ENCODE peak calls at places on chromosomes 1 and 21, in ten cellular contexts. U is GM23338, P is fibroblast of mammary gland, Q is endothelial cell, C is cardiac muscle cell, E is upper lobe of right lung, O is B cell, T is GM13977, N is dorsolateral prefrontal cortex, W is fibroblast of lung. J is an unnamed sample.

GRCh38 chr1:14590781-14591180 is 7.7 kb upstream of the KAZN start:
- DNase-seq in C (no peak), O (no peak), U (peak), N (no peak), Q (no peak), W (no peak), T (no peak), P (peak), E (no peak), J (no peak)

GRCh38 chr1:83505148-83505547 is 493.8 kb downstream of the TTLL7 start:
- DNase-seq in W (no peak), N (no peak), E (no peak), U (no peak), C (no peak), O (no peak), Q (no peak), T (no peak), P (no peak), J (no peak)

GRCh38 chr1:46549697-46550681 is 1.5 kb downstream of the KNCN start:
- DNase-seq in O (no peak), C (no peak), Q (peak), U (peak), E (no peak), W (peak), P (peak), T (no peak), N (no peak), J (peak)

GRCh38 chr1:63951076-63951946 is 177.5 kb downstream of the ROR1 start:
- DNase-seq in C (no peak), T (no peak), O (no peak), W (no peak), P (peak), U (no peak), N (no peak), E (no peak), Q (no peak), J (no peak)

GRCh38 chr1:154219511-154219910 is 1.2 kb upstream of the UBAP2L start:
- DNase-seq in Q (no peak), C (peak), U (peak), T (no peak), O (no peak), P (peak), E (no peak), N (no peak), W (peak), J (no peak)

GRCh38 chr1:165549908-165550480 is 6.2 kb downstream of the LRRC52 start:
- DNase-seq in N (no peak), T (no peak), W (no peak), E (no peak), C (no peak), U (no peak), P (no peak), O (no peak), Q (no peak), J (no peak)

GRCh38 chr1:234771642-234772344 is 161.8 kb upstream of the IRF2BP2 start:
- DNase-seq in T (peak), Q (no peak), C (peak), P (no peak), U (no peak), E (no peak), N (no peak), W (no peak), O (no peak), J (no peak)

GRCh38 chr1:164765993-164766720 is 207.2 kb downstream of the PBX1 start:
- DNase-seq in U (no peak), W (peak), P (peak), O (no peak), T (no peak), N (no peak), C (no peak), E (no peak), Q (no peak), J (no peak)

GRCh38 chr1:204417231-204417997 is 5.8 kb upstream of the PPP1R15B start:
- DNase-seq in T (no peak), Q (no peak), C (no peak), E (no peak), W (peak), P (peak), O (no peak), U (no peak), N (no peak), J (no peak)

GRCh38 chr21:44919111-44919912 is 1.4 kb downstream of the ITGB2 start:
- DNase-seq in T (no peak), N (no peak), E (peak), U (no peak), P (no peak), Q (no peak), O (no peak), W (no peak), C (no peak), J (no peak)

GRCh38 chr1:226649780-226650179 is 89.3 kb downstream of the ITPKB start:
- DNase-seq in N (no peak), C (peak), Q (peak), W (peak), E (no peak), T (no peak), P (peak), U (peak), O (no peak), J (no peak)

GRCh38 chr1:39452081-39452480 is 39.4 kb upstream of the BMP8A start:
- DNase-seq in Q (no peak), P (no peak), N (no peak), T (no peak), W (no peak), C (no peak), U (no peak), O (no peak), E (no peak), J (no peak)

GRCh38 chr1:217910791-217911320 is 279.7 kb downstream of the SPATA17 start:
- DNase-seq in U (no peak), N (no peak), P (no peak), E (no peak), C (no peak), T (no peak), Q (no peak), W (no peak), O (no peak), J (no peak)

GRCh38 chr1:53274026-53274425 is 35.7 kb upstream of the MAGOH start:
- DNase-seq in W (no peak), Q (no peak), C (no peak), T (no peak), N (no peak), P (no peak), U (no peak), E (no peak), O (no peak), J (peak)

GRCh38 chr1:81305997-81306452 is 494.7 kb upstream of the ADGRL2 start:
- DNase-seq in T (peak), P (peak), E (no peak), O (no peak), U (peak), N (no peak), W (peak), C (peak), Q (no peak), J (no peak)

GRCh38 chr1:234004575-234004974 is 100.1 kb downstream of the SLC35F3 start:
- DNase-seq in Q (no peak), T (no peak), N (no peak), C (no peak), E (no peak), O (no peak), P (no peak), W (no peak), U (no peak), J (no peak)

GRCh38 chr1:169117599-169117998 is 11.1 kb downstream of the ATP1B1 start:
- DNase-seq in E (no peak), P (peak), U (no peak), W (no peak), N (no peak), C (no peak), O (no peak), T (no peak), Q (no peak), J (no peak)

GRCh38 chr21:19228241-19228640 is 824.7 kb upstream of the TMPRSS15 start:
- DNase-seq in Q (no peak), O (no peak), P (no peak), C (no peak), T (no peak), E (no peak), U (no peak), N (no peak), W (no peak), J (no peak)

GRCh38 chr1:176073524-176074157 is 133.4 kb downstream of the COP1 start:
- DNase-seq in C (peak), T (no peak), O (no peak), N (no peak), Q (peak), E (no peak), U (peak), W (peak), P (peak), J (no peak)

GRCh38 chr1:21068937-21069336 is 107.8 kb downstream of the EIF4G3 start:
- DNase-seq in U (no peak), O (no peak), N (no peak), P (no peak), E (no peak), Q (no peak), W (no peak), T (no peak), C (no peak), J (no peak)

GRCh38 chr1:11184973-11185372 is 4.2 kb upstream of the ANGPTL7 start:
- DNase-seq in P (no peak), T (no peak), N (no peak), W (no peak), Q (no peak), C (no peak), E (no peak), O (no peak), U (no peak), J (no peak)

GRCh38 chr1:93328809-93329477 is 16.8 kb upstream of the DR1 start:
- DNase-seq in N (no peak), C (no peak), O (no peak), U (no peak), W (peak), P (peak), E (no peak), Q (no peak), T (no peak), J (no peak)

GRCh38 chr1:216997831-216998230 is 274.6 kb upstream of the ESRRG start:
- DNase-seq in Q (no peak), N (no peak), O (no peak), W (no peak), P (no peak), C (no peak), U (peak), T (no peak), E (no peak), J (no peak)

GRCh38 chr1:161185282-161185682 is 8.0 kb upstream of the B4GALT3 start:
- DNase-seq in Q (no peak), W (peak), E (peak), P (peak), O (peak), U (no peak), T (peak), C (no peak), N (peak), J (no peak)

GRCh38 chr1:115492880-115493279 is 148.9 kb upstream of the VANGL1 start:
- DNase-seq in P (peak), C (no peak), E (no peak), O (no peak), U (no peak), T (no peak), W (no peak), Q (no peak), N (no peak), J (no peak)

GRCh38 chr1:33649759-33650158 is 177.3 kb downstream of the ZSCAN20 start:
- DNase-seq in W (no peak), E (no peak), C (no peak), O (no peak), N (no peak), Q (no peak), P (no peak), T (no peak), U (no peak), J (no peak)

GRCh38 chr1:27416387-27417111 is 24.1 kb downstream of the GPR3 start:
- DNase-seq in P (peak), E (no peak), N (no peak), C (peak), U (peak), O (peak), T (no peak), W (peak), Q (peak), J (no peak)

GRCh38 chr1:192918259-192918658 is 109.4 kb downstream of the RGS2 start:
- DNase-seq in P (no peak), E (no peak), W (no peak), N (no peak), O (no peak), U (no peak), C (no peak), Q (no peak), T (no peak), J (no peak)

GRCh38 chr1:11337536-11338350 is 64.7 kb downstream of the UBIAD1 start:
- DNase-seq in N (peak), E (peak), O (peak), C (peak), U (peak), Q (peak), P (peak), W (peak), T (peak), J (no peak)

GRCh38 chr1:214520544-214521165 is 30.7 kb downstream of the PTPN14 start:
- DNase-seq in T (no peak), O (no peak), P (no peak), C (no peak), U (no peak), N (no peak), Q (no peak), E (no peak), W (no peak), J (no peak)

GRCh38 chr21:31623664-31624063 is 35.8 kb upstream of the SOD1 start:
- DNase-seq in T (peak), N (no peak), U (peak), P (no peak), C (no peak), Q (no peak), W (no peak), O (no peak), E (no peak), J (no peak)
- TF ChIP-seq CTCF in T (peak), N (no peak), U (peak), P (no peak), C (no peak), Q (no peak), W (peak), O (no peak), E (no peak), J (peak)

GRCh38 chr1:56434025-56434424 is 145.3 kb downstream of the PLPP3 start:
- DNase-seq in N (no peak), P (no peak), Q (no peak), U (no peak), T (no peak), W (no peak), C (no peak), O (no peak), E (no peak), J (no peak)

GRCh38 chr1:56433056-56433577 is 146.2 kb downstream of the PLPP3 start:
- DNase-seq in T (no peak), U (no peak), O (peak), P (no peak), C (no peak), W (no peak), N (no peak), Q (no peak), E (no peak), J (no peak)

GRCh38 chr1:56435434-56436337 is 143.7 kb downstream of the PLPP3 start:
- DNase-seq in Q (no peak), T (no peak), N (peak), C (peak), P (no peak), E (no peak), W (no peak), U (peak), O (no peak), J (no peak)

GRCh38 chr1:56436338-56436695 is 143.0 kb downstream of the PLPP3 start:
- DNase-seq in Q (no peak), E (no peak), T (no peak), C (no peak), W (no peak), U (no peak), N (no peak), O (no peak), P (no peak), J (no peak)

DNA sequence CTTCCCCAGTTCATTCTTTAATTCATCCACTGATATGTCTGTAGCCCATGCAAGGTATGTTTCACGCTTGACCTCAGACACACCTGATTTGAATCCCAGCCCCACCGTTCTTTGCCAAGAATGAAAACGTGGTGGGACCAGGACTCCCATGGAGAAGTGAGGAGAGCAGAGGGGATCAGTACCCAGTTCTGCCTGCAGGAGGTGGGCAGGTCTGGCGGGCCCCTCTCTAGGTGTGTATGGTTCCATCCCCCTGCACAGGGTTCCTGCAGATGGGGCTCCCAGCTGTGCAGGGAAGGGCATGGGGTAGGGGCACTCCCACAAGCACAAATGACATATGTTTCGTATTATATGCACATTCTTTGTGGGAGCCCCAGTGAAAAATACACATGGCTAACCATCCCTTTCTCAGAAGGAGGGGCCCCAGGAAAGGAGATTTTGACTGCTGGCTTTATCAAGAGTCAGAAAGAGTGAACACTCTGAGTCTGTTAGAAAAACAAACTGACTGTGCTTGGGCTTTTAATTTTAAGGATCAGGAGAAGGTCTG is 144.6 kb downstream of the PLPP3 start:
- DNase-seq in C (no peak), N (no peak), Q (no peak), W (no peak), E (no peak), T (no peak), P (no peak), O (no peak), U (peak), J (no peak)
- TF ChIP-seq CTCF in C (peak), N (no peak), Q (no peak), W (no peak), E (no peak), T (no peak), P (no peak), O (peak), U (no peak), J (no peak)

GRCh38 chr1:32276328-32276727 is 15.6 kb upstream of the HDAC1 start:
- DNase-seq in P (no peak), W (no peak), O (no peak), C (no peak), N (no peak), U (no peak), E (no peak), Q (no peak), T (no peak), J (no peak)
- TF ChIP-seq CTCF in P (no peak), W (no peak), O (no peak), C (no peak), N (no peak), U (no peak), E (no peak), Q (no peak), T (no peak), J (no peak)

GRCh38 chr1:186722711-186723309 is 42.6 kb upstream of the PTGS2 start:
- DNase-seq in T (peak), Q (peak), O (no peak), W (peak), C (peak), N (no peak), P (peak), U (peak), E (no peak), J (no peak)
- TF ChIP-seq CTCF in T (peak), Q (peak), O (peak), W (peak), C (peak), N (no peak), P (peak), U (peak), E (peak), J (peak)

J was measured in chondrocyte.